ENCODE peak calls at places on chromosomes 13 and 19, in nine cellular contexts. D is astrocyte of the spinal cord; X is retina; O is breast epithelium; N is mammary epithelial cell; A is tibial nerve; J is activated CD4-positive, alpha-beta T cell treated with anti-CD3 and anti-CD28 coated beads, Interleukin-2, amount 50 U/mL, for 24 hours; E is stimulated activated CD4-positive, alpha-beta T cell treated with anti-CD3 and anti-CD28 coated beads, Interleukin-1b, Interleukin-23, amount 100 ng/mL, for 1 hour; F is activated T-cell treated with anti-CD3 and anti-CD28 coated beads for 1 hour. B is an unnamed sample.

GRCh38 chr19:56076413-56076998 is 44.6 kb downstream of the ZNF787 start:
- DNase-seq in D (peak), X (peak), O (no peak), N (peak), A (no peak), J (no peak), E (no peak), F (peak), B (peak)

GRCh38 chr19:28213476-28214082 is 999.4 kb downstream of the UQCRFS1 start:
- DNase-seq in D (no peak), X (no peak), O (no peak), N (no peak), A (no peak), J (no peak), E (no peak), F (no peak), B (no peak)

GRCh38 chr13:38008636-38009035 is 139.1 kb upstream of the TRPC4 start:
- DNase-seq in D (no peak), X (no peak), O (no peak), N (no peak), A (no peak), J (no peak), E (no peak), F (no peak), B (no peak)

GRCh38 chr13:94914829-94915228 is 202.5 kb upstream of the SOX21 start:
- DNase-seq in D (no peak), X (no peak), O (no peak), N (no peak), A (no peak), J (no peak), E (no peak), F (no peak), B (no peak)

GRCh38 chr19:290539-291521 is at the start of gene PLPP2:
- DNase-seq in D (peak), X (peak), O (peak), N (peak), A (no peak), J (no peak), E (no peak), F (peak), B (no peak)

GRCh38 chr13:111280666-111281577 is 39.5 kb upstream of the TEX29 start:
- DNase-seq in D (peak), X (no peak), O (no peak), N (no peak), A (no peak), J (no peak), E (no peak), F (no peak), B (no peak)

GRCh38 chr13:45121421-45121820 is 1.1 kb downstream of the GTF2F2 start:
- DNase-seq in D (peak), X (no peak), O (no peak), N (peak), A (no peak), J (no peak), E (no peak), F (no peak), B (no peak)

GRCh38 chr19:49430678-49431329 is 5.6 kb downstream of the GFY start:
- DNase-seq in D (no peak), X (no peak), O (no peak), N (no peak), A (no peak), J (no peak), E (no peak), F (no peak), B (no peak)

GRCh38 chr19:2547721-2548120 is 71.8 kb downstream of the GADD45B start:
- DNase-seq in D (no peak), X (no peak), O (no peak), N (no peak), A (no peak), J (no peak), E (no peak), F (no peak), B (no peak)

GRCh38 chr19:4916292-4917082 is 7.2 kb downstream of the UHRF1 start:
- DNase-seq in D (no peak), X (no peak), O (no peak), N (no peak), A (no peak), J (no peak), E (no peak), F (peak), B (no peak)

GRCh38 chr19:19651076-19651475 is 7.6 kb upstream of the GMIP start:
- DNase-seq in D (no peak), X (no peak), O (no peak), N (no peak), A (no peak), J (no peak), E (no peak), F (no peak), B (no peak)

GRCh38 chr19:4831351-4832340 is at the start of gene TICAM1:
- DNase-seq in D (peak), X (peak), O (peak), N (peak), A (peak), J (peak), E (peak), F (peak), B (peak)

GRCh38 chr19:57672466-57672865 is 3.7 kb downstream of the ZSCAN4 start:
- DNase-seq in D (no peak), X (no peak), O (no peak), N (no peak), A (no peak), J (no peak), E (no peak), F (no peak), B (no peak)

GRCh38 chr19:35362261-35363000 is 4.2 kb downstream of the FFAR3 start:
- DNase-seq in D (no peak), X (no peak), O (no peak), N (no peak), A (no peak), J (no peak), E (no peak), F (no peak), B (no peak)

GRCh38 chr19:43439183-43440063 is 24.7 kb downstream of the TEX101 start:
- DNase-seq in D (no peak), X (no peak), O (no peak), N (peak), A (no peak), J (no peak), E (no peak), F (peak), B (no peak)

GRCh38 chr19:44367024-44367423 is 10.5 kb upstream of the ZNF112 start:
- DNase-seq in D (peak), X (no peak), O (no peak), N (no peak), A (no peak), J (no peak), E (no peak), F (no peak), B (no peak)

GRCh38 chr13:78569029-78569428 is 34.3 kb downstream of the POU4F1 start:
- DNase-seq in D (no peak), X (no peak), O (no peak), N (no peak), A (no peak), J (no peak), E (no peak), F (no peak), B (no peak)

GRCh38 chr19:5553892-5554291 is 13.9 kb downstream of the TINCR start:
- DNase-seq in D (no peak), X (no peak), O (no peak), N (no peak), A (no peak), J (no peak), E (no peak), F (no peak), B (no peak)

GRCh38 chr13:29561918-29562317 is 33.6 kb downstream of the SLC7A1 start:
- DNase-seq in D (no peak), X (no peak), O (no peak), N (no peak), A (no peak), J (no peak), E (no peak), F (no peak), B (no peak)

GRCh38 chr13:24288870-24289269 is 20.5 kb upstream of the C1QTNF9 start:
- DNase-seq in D (peak), X (no peak), O (no peak), N (no peak), A (no peak), J (no peak), E (no peak), F (no peak), B (no peak)

GRCh38 chr13:76972430-76972829 is 19.5 kb upstream of the CLN5 start:
- DNase-seq in D (peak), X (no peak), O (no peak), N (no peak), A (no peak), J (no peak), E (no peak), F (no peak), B (no peak)

GRCh38 chr13:113816925-113817859 is 46.7 kb downstream of the GAS6 start:
- DNase-seq in D (peak), X (peak), O (peak), N (peak), A (peak), J (peak), E (peak), F (peak), B (peak)

GRCh38 chr13:52405767-52406494 is at the start of gene THSD1:
- DNase-seq in D (peak), X (peak), O (peak), N (peak), A (peak), J (no peak), E (no peak), F (no peak), B (peak)

GRCh38 chr19:38073806-38074685 is 150.0 kb downstream of the DPF1 start:
- DNase-seq in D (no peak), X (peak), O (no peak), N (no peak), A (no peak), J (no peak), E (no peak), F (no peak), B (peak)

GRCh38 chr19:13689050-13689449 is 75.3 kb upstream of the MRI1 start:
- DNase-seq in D (no peak), X (peak), O (no peak), N (no peak), A (no peak), J (no peak), E (no peak), F (no peak), B (peak)

GRCh38 chr13:32426191-32426980 is 1.5 kb downstream of the N4BP2L1 start:
- DNase-seq in D (no peak), X (no peak), O (no peak), N (no peak), A (no peak), J (peak), E (no peak), F (peak), B (no peak)

GRCh38 chr13:37481005-37481857 is 117.3 kb downstream of the POSTN start:
- DNase-seq in D (peak), X (no peak), O (no peak), N (peak), A (no peak), J (no peak), E (no peak), F (no peak), B (no peak)

GRCh38 chr13:34216251-34216650 is 398.3 kb downstream of the RFC3 start:
- DNase-seq in D (no peak), X (no peak), O (no peak), N (no peak), A (no peak), J (no peak), E (no peak), F (no peak), B (no peak)

GRCh38 chr19:35224681-35225604 is 3.6 kb downstream of the FAM187B start:
- DNase-seq in D (no peak), X (peak), O (no peak), N (no peak), A (no peak), J (no peak), E (no peak), F (no peak), B (no peak)

GRCh38 chr19:41563847-41564514 is 12.0 kb upstream of the CEACAM21 start:
- DNase-seq in D (no peak), X (no peak), O (no peak), N (peak), A (no peak), J (no peak), E (no peak), F (no peak), B (no peak)

GRCh38 chr13:80235559-80236296 is 105.2 kb downstream of the SPRY2 start:
- DNase-seq in D (peak), X (no peak), O (no peak), N (peak), A (no peak), J (no peak), E (no peak), F (no peak), B (no peak)

GRCh38 chr19:48501446-48501960 is 10.1 kb downstream of the LMTK3 start:
- DNase-seq in D (no peak), X (no peak), O (peak), N (peak), A (no peak), J (no peak), E (no peak), F (peak), B (no peak)

GRCh38 chr19:43504426-43505185 is at the start of gene PHLDB3:
- DNase-seq in D (no peak), X (no peak), O (peak), N (no peak), A (no peak), J (peak), E (no peak), F (peak), B (no peak)

GRCh38 chr13:111186305-111186930 is 71.3 kb downstream of the ARHGEF7 start:
- DNase-seq in D (no peak), X (no peak), O (no peak), N (no peak), A (no peak), J (no peak), E (no peak), F (no peak), B (no peak)

B was measured in endothelial cell.